ENCODE peak calls at places on chromosome 13, in eight cellular contexts. V is heart right ventricle, D is fibroblast of lung, S is aorta, H is HAP-1, M is sigmoid colon, T is thoracic aorta, Z is upper lobe of right lung. I is an unnamed sample. For H3K4me1 and H3K27me3, the result is how much of the 10 kb centered on the place peaks cover.

GRCh38 chr13:50518131-50518530 is 325.4 kb downstream of the DLEU7 start:
- DNase-seq in Z (no peak), T (no peak), M (no peak), H (no peak), S (no peak), V (no peak), D (peak), I (no peak)

GRCh38 chr13:90541346-90541745 is 806.1 kb upstream of the MIR17HG start:
- DNase-seq in S (no peak), D (no peak), V (no peak), Z (no peak), M (no peak), T (no peak), H (no peak), I (no peak)

GRCh38 chr13:110447058-110447511 is 114.4 kb downstream of the RAB20 start:
- DNase-seq in V (no peak), D (peak), Z (no peak), M (no peak), S (no peak), T (no peak), H (no peak), I (no peak)

GRCh38 chr13:29702912-29703351 is 107.4 kb upstream of the SLC7A1 start:
- DNase-seq in D (peak), T (no peak), S (peak), M (peak), Z (no peak), H (no peak), V (peak), I (no peak)

GRCh38 chr13:42174344-42175162 is 97.4 kb upstream of the AKAP11 start:
- DNase-seq in S (no peak), H (no peak), Z (no peak), D (peak), M (no peak), V (no peak), T (no peak), I (no peak)

GRCh38 chr13:101556676-101557121 is 104.2 kb downstream of the ITGBL1 start:
- DNase-seq in D (no peak), T (no peak), M (no peak), V (no peak), H (no peak), S (no peak), Z (no peak), I (no peak)

GRCh38 chr13:112575680-112576079 is 12.3 kb downstream of the TUBGCP3 start:
- DNase-seq in H (no peak), S (no peak), D (peak), T (no peak), M (no peak), V (no peak), Z (no peak), I (no peak)

GRCh38 chr13:101529419-101529818 is 76.9 kb downstream of the ITGBL1 start:
- DNase-seq in H (no peak), S (peak), V (no peak), T (no peak), Z (no peak), D (peak), M (no peak), I (no peak)

GRCh38 chr13:96093296-96094006 is 3.5 kb downstream of the HS6ST3 start:
- DNase-seq in T (no peak), S (no peak), M (no peak), V (no peak), D (no peak), Z (no peak), H (no peak), I (no peak)

GRCh38 chr13:29754486-29754806 is 96.0 kb downstream of the UBL3 start:
- DNase-seq in T (no peak), H (peak), S (no peak), V (no peak), D (peak), Z (no peak), M (no peak), I (no peak)

GRCh38 chr13:95083758-95084157 is 217.5 kb downstream of the ABCC4 start:
- DNase-seq in M (no peak), H (no peak), T (no peak), V (no peak), S (no peak), D (peak), Z (no peak), I (no peak)

GRCh38 chr13:24221007-24221406 is 60.5 kb downstream of the SPATA13 start:
- DNase-seq in T (no peak), D (no peak), V (no peak), M (no peak), H (no peak), Z (no peak), S (no peak), I (no peak)

GRCh38 chr13:40130871-40131636 is 475.6 kb downstream of the COG6 start:
- DNase-seq in T (no peak), D (peak), Z (no peak), S (no peak), V (no peak), H (no peak), M (no peak), I (no peak)

GRCh38 chr13:65909501-65909900 is 1320.6 kb downstream of the PCDH9 start:
- DNase-seq in T (no peak), H (no peak), S (no peak), Z (no peak), M (no peak), D (no peak), V (no peak), I (no peak)

GRCh38 chr13:27481766-27482165 is 31.4 kb upstream of the MTIF3 start:
- DNase-seq in M (no peak), Z (peak), S (peak), D (no peak), V (no peak), T (no peak), H (peak), I (peak)

GRCh38 chr13:28719656-28720055 is 886 bp upstream of the SLC46A3 start:
- DNase-seq in D (peak), H (no peak), M (no peak), Z (no peak), T (no peak), S (no peak), V (no peak), I (no peak)

GRCh38 chr13:25652764-25653163 is 281.0 kb downstream of the ATP8A2 start:
- DNase-seq in S (no peak), V (no peak), H (no peak), Z (no peak), M (no peak), D (no peak), T (no peak), I (no peak)

GRCh38 chr13:34654682-34655081 is 287.4 kb upstream of the NBEA start:
- DNase-seq in S (no peak), M (no peak), V (no peak), H (no peak), Z (no peak), D (peak), T (no peak), I (no peak)

GRCh38 chr13:76993021-76993420 is 1.1 kb downstream of the CLN5 start:
- DNase-seq in T (no peak), D (peak), H (no peak), M (no peak), Z (no peak), V (no peak), S (no peak), I (no peak)

GRCh38 chr13:104571890-104572229 is 1505.6 kb upstream of the SLC10A2 start:
- DNase-seq in Z (no peak), M (no peak), D (no peak), S (no peak), T (no peak), H (no peak), V (no peak), I (no peak)

GRCh38 chr13:42574011-42574410 is at the start of gene TNFSF11:
- DNase-seq in T (no peak), V (no peak), H (no peak), Z (no peak), D (no peak), M (no peak), S (no peak), I (no peak)

GRCh38 chr13:49711218-49711863 is 20.1 kb upstream of the EBPL start:
- DNase-seq in Z (no peak), M (no peak), V (no peak), H (no peak), S (no peak), T (no peak), D (peak), I (no peak)

GRCh38 chr13:45119469-45119989 is 781 bp upstream of the GTF2F2 start:
- DNase-seq in T (no peak), V (peak), H (peak), S (no peak), Z (no peak), D (peak), M (no peak), I (peak)

GRCh38 chr13:42752731-42753130 is 28.7 kb upstream of the FAM216B start:
- DNase-seq in M (no peak), D (no peak), H (no peak), T (no peak), S (no peak), Z (no peak), V (no peak), I (no peak)

GRCh38 chr13:108494991-108495661 is 134.3 kb upstream of the MYO16 start:
- DNase-seq in T (no peak), V (no peak), M (no peak), H (no peak), D (no peak), Z (no peak), S (no peak), I (no peak)

GRCh38 chr13:30744056-30744684 is 8.8 kb downstream of the ALOX5AP start:
- DNase-seq in Z (peak), M (no peak), V (no peak), H (no peak), D (peak), T (no peak), S (peak), I (no peak)

GRCh38 chr13:105914637-105915036 is 620.8 kb downstream of the EFNB2 start:
- DNase-seq in D (peak), T (no peak), H (no peak), M (no peak), S (no peak), V (no peak), Z (no peak), I (no peak)

GRCh38 chr13:37475151-37475550 is 123.4 kb downstream of the POSTN start:
- DNase-seq in V (no peak), H (no peak), S (no peak), Z (no peak), T (no peak), D (no peak), M (no peak), I (peak)

GRCh38 chr13:35723061-35723461 is 246.6 kb upstream of the MAB21L1 start:
- DNase-seq in D (no peak), V (peak), H (no peak), S (no peak), M (peak), Z (no peak), T (no peak), I (no peak)

GRCh38 chr13:24854311-24854710 is 90.3 kb downstream of the RNF17 start:
- DNase-seq in M (no peak), Z (no peak), S (no peak), V (no peak), D (no peak), H (no peak), T (no peak), I (no peak)

GRCh38 chr13:98996046-98996445 is 18.2 kb upstream of the DOCK9 start:
- DNase-seq in M (no peak), T (no peak), H (no peak), Z (no peak), D (no peak), S (no peak), V (no peak), I (no peak)

GRCh38 chr13:98997051-98997730 is 19.3 kb upstream of the DOCK9 start:
- DNase-seq in T (no peak), Z (no peak), M (no peak), V (no peak), H (no peak), D (no peak), S (no peak), I (no peak)

GRCh38 chr13:98992355-98992754 is 14.5 kb upstream of the DOCK9 start:
- DNase-seq in S (no peak), T (no peak), H (no peak), V (no peak), M (no peak), D (no peak), Z (no peak), I (no peak)

GRCh38 chr13:98994080-98994479 is 16.2 kb upstream of the DOCK9 start:
- DNase-seq in Z (no peak), H (no peak), T (no peak), M (no peak), S (no peak), V (no peak), D (no peak), I (no peak)

DNA sequence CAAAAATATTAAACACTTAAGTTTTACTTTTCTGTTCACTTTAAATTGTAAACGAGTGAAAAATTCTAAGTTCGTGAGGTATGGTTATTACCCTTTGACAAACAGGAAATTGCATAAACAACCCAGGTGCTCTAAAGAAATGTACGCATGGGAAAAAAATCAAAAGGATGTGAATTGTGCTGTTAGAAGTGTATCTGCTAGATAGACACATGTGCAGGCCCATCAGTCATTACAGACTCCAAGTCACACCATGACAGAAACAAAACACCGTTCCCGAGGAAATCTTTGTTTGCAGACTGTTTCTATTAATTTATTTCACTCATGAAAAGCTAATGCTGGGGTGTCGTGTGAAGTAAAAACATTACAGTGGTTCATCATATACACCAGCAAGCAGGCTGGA is 17.0 kb upstream of the DOCK9 start:
- DNase-seq in D (no peak), M (no peak), V (no peak), S (no peak), H (no peak), Z (no peak), T (no peak), I (no peak)
- H3K4me3 ChIP-seq in D (no peak), M (no peak), V (no peak), S (no peak), H (no peak), Z (no peak), T (no peak), I (no peak)

GRCh38 chr13:51643114-51643881 is 59.0 kb downstream of the WDFY2 start:
- DNase-seq in V (no peak), T (no peak), M (no peak), S (no peak), D (peak), H (no peak), Z (no peak), I (no peak)
- H3K4me1 ChIP-seq in V (under half), T (half or more), M (under half), S (under half), D (under half), H (under half), Z (under half), I (under half)

DNA sequence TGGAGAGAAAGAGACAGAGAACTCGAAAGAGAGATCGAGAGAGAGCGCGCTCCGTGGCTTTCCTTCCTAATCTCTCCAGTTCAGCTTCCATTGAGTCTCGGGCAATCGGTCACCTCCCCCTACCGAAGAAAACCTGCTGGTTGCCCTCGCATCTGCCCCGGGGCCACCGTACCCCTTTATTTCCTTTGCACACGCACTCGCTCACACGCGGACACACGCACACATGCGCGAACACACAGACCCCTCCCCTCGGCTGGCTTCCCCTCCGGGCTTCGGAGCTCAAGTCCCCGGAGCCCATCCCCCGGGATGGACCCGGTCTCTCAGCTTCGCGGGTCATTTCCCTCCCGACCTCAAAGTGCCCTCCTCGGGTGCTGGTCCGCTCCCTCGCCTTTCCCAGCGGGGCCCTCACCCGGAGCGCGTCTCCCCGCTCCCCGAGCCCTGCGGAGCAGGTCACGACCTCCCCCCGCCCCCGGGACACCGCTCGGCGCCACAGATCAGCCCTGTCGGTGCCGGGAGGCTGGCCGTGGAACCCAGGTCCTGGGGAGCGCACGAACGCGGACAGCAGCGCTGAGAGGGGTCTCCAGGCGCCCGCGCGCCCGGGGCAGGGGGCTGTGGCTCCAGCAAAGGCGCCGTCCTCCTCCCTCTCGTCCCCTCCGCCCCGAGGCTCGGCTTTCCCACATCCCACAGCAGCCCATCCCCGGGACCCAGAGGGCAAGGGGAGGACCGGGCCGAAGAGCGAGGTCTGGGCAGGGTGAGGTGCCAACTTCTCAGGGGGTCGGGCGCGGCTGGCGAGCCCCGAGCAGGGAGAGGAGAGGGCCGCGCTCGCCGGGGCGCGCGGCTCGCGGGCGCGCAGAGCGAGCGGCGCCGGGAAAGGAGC is 1.8 kb downstream of the DACH1 start:
- DNase-seq in Z (peak), M (peak), S (peak), V (peak), T (no peak), D (peak), H (peak), I (no peak)
- H3K27me3 ChIP-seq in Z (under half), M (under half), S (under half), V (under half), T (under half), D (under half), H (under half), I (under half)

DNA sequence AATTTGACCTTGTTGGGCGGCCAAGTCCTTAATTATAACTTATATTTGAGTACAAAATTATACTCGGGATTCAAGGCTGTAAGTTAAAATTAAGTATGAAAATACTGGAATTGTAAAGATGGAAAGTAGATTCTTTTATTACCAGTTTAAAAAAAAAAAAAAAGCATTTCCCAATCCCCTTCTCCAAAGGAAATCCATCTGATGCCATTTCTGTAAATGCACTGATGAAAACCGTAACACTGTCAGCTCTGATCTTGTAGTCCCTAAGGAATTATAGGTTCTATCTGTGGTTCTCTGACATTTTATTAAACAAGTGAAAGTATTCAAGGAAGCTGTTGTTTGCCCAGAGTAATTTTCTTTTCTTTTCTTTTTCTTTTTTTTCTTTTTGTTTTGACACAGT is 41.6 kb upstream of the HNRNPA1L2 start:
- DNase-seq in H (no peak), Z (no peak), S (no peak), M (no peak), T (no peak), D (no peak), V (no peak), I (no peak)
- H3K4me3 ChIP-seq in H (peak), Z (peak), S (no peak), M (peak), T (peak), D (peak), V (no peak), I (peak)

GRCh38 chr13:114065141-114065925 is 67.1 kb downstream of the RASA3 start:
- DNase-seq in Z (peak), D (peak), S (peak), V (peak), H (peak), T (peak), M (peak), I (peak)

GRCh38 chr13:114064516-114065140 is 67.8 kb downstream of the RASA3 start:
- DNase-seq in V (peak), D (peak), M (peak), S (peak), H (peak), Z (no peak), T (no peak), I (peak)

GRCh38 chr13:114062754-114063153 is 69.7 kb downstream of the RASA3 start:
- DNase-seq in M (no peak), S (peak), V (no peak), Z (no peak), H (no peak), D (no peak), T (no peak), I (no peak)

GRCh38 chr13:114062341-114062740 is 70.1 kb downstream of the RASA3 start:
- DNase-seq in H (no peak), Z (no peak), M (no peak), S (no peak), T (no peak), V (no peak), D (no peak), I (no peak)

GRCh38 chr13:114063545-114064515 is 68.6 kb downstream of the RASA3 start:
- DNase-seq in T (peak), H (no peak), Z (peak), M (peak), V (peak), D (peak), S (peak), I (no peak)
- H3K4me1 ChIP-seq in T (half or more), H (under half), Z (half or more), M (half or more), V (half or more), D (half or more), S (under half), I (under half)

DNA sequence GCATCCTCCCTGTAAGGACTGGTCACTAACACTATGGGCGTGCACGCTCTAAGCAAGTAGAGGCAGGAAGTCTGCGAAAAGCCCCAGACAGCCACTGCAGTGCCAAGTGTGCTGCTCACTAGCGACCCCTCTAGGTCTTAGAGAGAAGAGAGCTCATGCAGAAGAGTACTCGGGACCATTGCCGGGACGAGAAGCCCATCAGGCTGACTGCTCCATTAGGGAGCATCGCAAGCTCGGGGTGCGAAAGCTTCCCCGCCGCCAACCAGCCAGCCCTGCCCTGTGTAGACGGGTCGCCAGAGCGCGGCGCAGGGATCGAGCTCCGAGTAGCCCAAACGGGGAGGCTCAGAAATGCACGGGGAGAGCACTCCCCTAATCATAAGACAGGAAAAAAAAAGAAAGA is 16.6 kb downstream of the POU4F1 start:
- DNase-seq in D (no peak), H (peak), V (no peak), M (no peak), Z (no peak), T (no peak), S (no peak), I (no peak)
- H3K27me3 ChIP-seq in D (under half), H (under half), V (half or more), M (half or more), Z (half or more), T (under half), S (under half), I (under half)

I was measured in Caco-2.